ENCODE peak calls at places on chromosomes 6 and 20, in five cellular contexts. V, W, C, Y and N are unnamed samples.

GRCh38 chr6:142071981-142072380 is 60.7 kb upstream of the GJE1 start:
- DNase-seq in V (peak; percentile 73), W (no peak), C (no peak), Y (no peak), N (no peak)

GRCh38 chr20:50144362-50144761 is 9.2 kb downstream of the PEDS1 start:
- DNase-seq in V (peak; percentile 81), W (no peak), C (no peak), Y (no peak), N (no peak)

GRCh38 chr6:96816182-96816888 is 20.9 kb downstream of the GPR63 start:
- DNase-seq in V (no peak), W (no peak), C (no peak), Y (no peak), N (no peak)

GRCh38 chr6:36245572-36246031 is 24.3 kb upstream of the PNPLA1 start:
- DNase-seq in V (no peak), W (no peak), C (no peak), Y (peak; percentile 83), N (no peak)

GRCh38 chr6:151723152-151723551 is 84.3 kb upstream of the ESR1 start:
- DNase-seq in V (no peak), W (no peak), C (no peak), Y (no peak), N (no peak)

GRCh38 chr6:88566746-88567534 is 396.5 kb downstream of the RNGTT start:
- DNase-seq in V (no peak), W (no peak), C (no peak), Y (no peak), N (no peak)

GRCh38 chr20:10563935-10564492 is 109.8 kb downstream of the JAG1 start:
- DNase-seq in V (no peak), W (no peak), C (no peak), Y (no peak), N (no peak)

GRCh38 chr6:131159578-131159977 is 24.3 kb downstream of the AKAP7 start:
- DNase-seq in V (no peak), W (no peak), C (no peak), Y (no peak), N (no peak)

GRCh38 chr6:137156650-137157049 is 16.8 kb downstream of the IL22RA2 start:
- DNase-seq in V (no peak), W (no peak), C (no peak), Y (no peak), N (no peak)

GRCh38 chr6:135012764-135013163 is 41.9 kb downstream of the HBS1L start:
- DNase-seq in V (no peak), W (no peak), C (no peak), Y (no peak), N (no peak)

GRCh38 chr6:43724914-43725642 is 37.5 kb upstream of the MRPS18A start:
- DNase-seq in V (peak; percentile 86), W (no peak), C (peak; percentile 77), Y (no peak), N (no peak)

GRCh38 chr20:59823456-59823855 is 110.0 kb downstream of the SYCP2 start:
- DNase-seq in V (no peak), W (no peak), C (no peak), Y (no peak), N (no peak)

GRCh38 chr20:60117040-60117439 is 158.8 kb downstream of the CDH26 start:
- DNase-seq in V (no peak), W (no peak), C (no peak), Y (no peak), N (no peak)

GRCh38 chr6:135837735-135838449 is 13.6 kb upstream of the PDE7B start:
- DNase-seq in V (no peak), W (no peak), C (no peak), Y (no peak), N (no peak)

GRCh38 chr6:149990672-149991402 is 27.1 kb downstream of the ULBP1 start:
- DNase-seq in V (no peak), W (no peak), C (no peak), Y (peak; percentile 70), N (peak; percentile 69)

GRCh38 chr6:10598084-10598960 is 77.2 kb downstream of the GCNT2 start:
- DNase-seq in V (no peak), W (no peak), C (no peak), Y (no peak), N (no peak)

GRCh38 chr6:34143884-34144580 is 1.9 kb downstream of the GRM4 start:
- DNase-seq in V (peak; percentile 24), W (peak; percentile 72), C (no peak), Y (peak; percentile 88), N (peak; percentile 78)

GRCh38 chr6:22079788-22080187 is 217.0 kb downstream of the PRL start:
- DNase-seq in V (no peak), W (no peak), C (no peak), Y (no peak), N (no peak)

GRCh38 chr6:22078288-22078687 is 218.5 kb downstream of the PRL start:
- DNase-seq in V (no peak), W (no peak), C (no peak), Y (no peak), N (no peak)

GRCh38 chr6:22081709-22082108 is 215.1 kb downstream of the PRL start:
- DNase-seq in V (no peak), W (no peak), C (peak; percentile 51), Y (no peak), N (no peak)

GRCh38 chr6:22078802-22079545 is 217.9 kb downstream of the PRL start:
- DNase-seq in V (no peak), W (peak; percentile 8), C (no peak), Y (peak; percentile 58), N (peak; percentile 9)

DNA sequence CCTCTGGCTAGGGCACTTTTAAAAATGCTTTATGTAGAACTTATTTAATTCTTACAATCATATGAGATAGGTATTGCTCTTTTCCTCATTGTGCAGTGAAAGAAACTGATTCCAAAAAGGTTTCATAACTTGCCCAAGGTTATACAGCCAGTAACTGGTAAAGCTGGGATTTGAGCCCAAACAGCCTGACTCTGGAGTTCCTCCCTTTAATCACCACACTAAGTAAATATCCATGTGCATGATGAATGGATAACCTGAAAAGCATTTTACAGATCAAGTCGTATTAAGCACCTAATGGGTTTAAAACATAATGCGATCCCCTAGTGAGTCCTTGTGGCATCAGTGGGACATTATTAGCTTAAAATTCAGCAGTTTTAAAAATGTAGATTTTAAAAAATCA is 214.6 kb downstream of the PRL start:
- DNase-seq in V (no peak), W (no peak), C (no peak), Y (no peak), N (no peak)
- TF ChIP-seq SUZ12 in V (no peak), W (no peak), C (no peak), Y (no peak), N (no peak)

GRCh38 chr20:64278319-64278681 is 22.8 kb downstream of the PCMTD2 start:
- DNase-seq in V (no peak), W (no peak), C (no peak), Y (no peak), N (no peak)
- TF ChIP-seq SUZ12 in V (no peak), W (no peak), C (no peak), Y (no peak), N (no peak)

GRCh38 chr20:32680544-32681174 is 6.9 kb upstream of the C20orf203 start:
- DNase-seq in V (no peak), W (no peak), C (no peak), Y (no peak), N (no peak)
- TF ChIP-seq SUZ12 in V (no peak), W (no peak), C (no peak), Y (no peak), N (no peak)

GRCh38 chr6:78953798-78954197 is 86.4 kb downstream of the IRAK1BP1 start:
- DNase-seq in V (no peak), W (no peak), C (no peak), Y (no peak), N (no peak)
- TF ChIP-seq SUZ12 in V (no peak), W (no peak), C (no peak), Y (no peak), N (no peak)

DNA sequence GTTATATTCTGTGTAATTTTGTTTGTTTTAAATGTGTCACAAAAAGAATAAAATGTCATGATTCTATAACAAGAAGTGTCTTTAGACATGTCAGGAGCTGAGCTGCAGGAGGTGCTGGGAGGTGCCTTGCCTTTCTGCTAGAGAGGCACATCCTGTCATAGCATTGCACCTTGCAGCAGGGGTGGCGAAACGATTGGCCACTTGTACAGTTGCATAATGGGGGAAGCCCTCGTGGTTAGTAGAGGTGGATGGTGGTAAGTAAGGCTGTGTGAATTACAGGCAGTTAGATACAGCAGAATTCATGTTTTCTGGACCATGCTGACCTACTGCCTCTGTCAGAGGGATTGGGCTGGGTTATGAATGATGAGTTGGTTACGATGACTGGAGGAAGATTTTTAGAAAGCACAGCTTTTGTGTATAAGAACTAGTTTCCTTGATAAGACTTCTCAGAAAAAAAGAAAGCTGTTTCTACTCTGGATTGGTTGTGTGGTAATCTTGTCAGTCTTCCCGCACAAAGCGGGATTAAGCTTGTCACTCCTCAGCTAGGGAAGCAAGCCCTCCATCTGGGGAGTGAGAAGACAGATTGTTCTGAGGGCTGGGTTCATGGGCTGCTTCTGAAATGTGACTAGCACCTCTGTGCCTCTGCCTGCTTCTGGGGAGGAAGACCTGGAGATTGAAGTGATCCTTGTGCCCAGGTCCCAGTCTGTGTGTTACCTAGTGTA is 74.9 kb downstream of the FOXO3 start:
- DNase-seq in V (no peak), W (no peak), C (no peak), Y (no peak), N (no peak)
- TF ChIP-seq SUZ12 in V (no peak), W (no peak), C (no peak), Y (no peak), N (no peak)